ENCODE peak calls at places on chromosomes 3 and 15, in four cellular contexts. H, A, G and F are unnamed samples.

GRCh38 chr15:77753238-77753873 is 120.6 kb upstream of the LINGO1 start:
- DNase-seq in G (no peak), A (no peak), H (no peak), F (no peak)

GRCh38 chr3:130866327-130866726 is 27.6 kb upstream of the ATP2C1 start:
- DNase-seq in G (no peak), H (no peak), A (no peak), F (no peak)

GRCh38 chr3:151971194-151971771 is 97.8 kb downstream of the SUCNR1 start:
- DNase-seq in G (no peak), A (no peak), H (no peak), F (no peak)

GRCh38 chr3:149352556-149352955 is 19.1 kb upstream of the TM4SF18 start:
- DNase-seq in G (peak; percentile 79), H (no peak), A (no peak), F (no peak)

GRCh38 chr3:5186854-5187151 is 704 bp upstream of the EDEM1 start:
- DNase-seq in H (no peak), A (no peak), G (no peak), F (no peak)

GRCh38 chr3:126582286-126582685 is 23.6 kb upstream of the C3orf22 start:
- DNase-seq in H (no peak), A (no peak), G (no peak), F (no peak)

GRCh38 chr3:130688015-130688414 is 58.6 kb downstream of the PIK3R4 start:
- DNase-seq in G (no peak), A (no peak), H (no peak), F (no peak)

GRCh38 chr3:177037241-177037640 is 160.0 kb downstream of the TBL1XR1 start:
- DNase-seq in G (no peak), A (no peak), H (no peak), F (no peak)

GRCh38 chr3:37862219-37862711 is 585 bp downstream of the CTDSPL start:
- DNase-seq in A (no peak), H (no peak), G (peak; percentile 73), F (no peak)

GRCh38 chr15:90037510-90037860 is 36.4 kb downstream of the ZNF710 start:
- DNase-seq in H (no peak), G (no peak), A (no peak), F (no peak)

GRCh38 chr3:86976206-86976605 is 14.7 kb downstream of the VGLL3 start:
- DNase-seq in G (no peak), H (no peak), A (no peak), F (no peak)

GRCh38 chr3:129228891-129229585 is 20.4 kb upstream of the COPG1 start:
- DNase-seq in H (no peak), A (no peak), G (peak; percentile 54), F (no peak)

GRCh38 chr3:197306374-197307086 is 8.1 kb upstream of the DLG1 start:
- DNase-seq in G (no peak), H (no peak), A (no peak), F (peak; percentile 80)

GRCh38 chr3:164779816-164780215 is 298.5 kb downstream of the SI start:
- DNase-seq in G (no peak), A (no peak), H (no peak), F (no peak)